ENCODE peak calls at places on chromosome 19, in eight cellular contexts. L is dorsolateral prefrontal cortex, N is brain microvascular endothelial cell, H is GM20000, D is B cell, Y is mesothelial cell of epicardium, S is foreskin fibroblast, F is RWPE1. V is an unnamed sample.

GRCh38 chr19:46716672-46717033 is 261 bp downstream of the PRKD2 start:
- DNase-seq in L (no peak), D (no peak), N (no peak), Y (no peak), H (peak), S (no peak), F (peak), V (no peak)

GRCh38 chr19:30649934-30650614 is 277.9 kb downstream of the ZNF536 start:
- DNase-seq in D (no peak), L (no peak), H (peak), S (peak), F (peak), Y (no peak), N (peak), V (no peak)

GRCh38 chr19:39297931-39298634 is 1.9 kb downstream of the IFNL1 start:
- DNase-seq in F (no peak), H (no peak), L (no peak), D (no peak), S (no peak), Y (no peak), N (no peak), V (no peak)

GRCh38 chr19:50969413-50969760 is at the start of gene KLK6:
- DNase-seq in L (peak), H (no peak), S (no peak), D (no peak), N (no peak), Y (no peak), F (peak), V (peak)

GRCh38 chr19:49473868-49474544 is at the start of gene FLT3LG:
- DNase-seq in N (peak), L (peak), H (peak), D (peak), S (peak), F (peak), Y (peak), V (peak)

GRCh38 chr19:42092350-42092749 is 16.4 kb downstream of the ZNF574 start:
- DNase-seq in L (no peak), N (no peak), Y (no peak), F (peak), D (peak), S (no peak), H (peak), V (no peak)

GRCh38 chr19:57664269-57665127 is 4.2 kb upstream of the ZSCAN4 start:
- DNase-seq in Y (peak), L (peak), H (peak), F (peak), D (no peak), N (peak), S (peak), V (peak)

GRCh38 chr19:48926909-48927308 is 6.6 kb upstream of the DHDH start:
- DNase-seq in H (no peak), Y (no peak), S (peak), L (peak), F (peak), N (peak), D (no peak), V (no peak)

GRCh38 chr19:21604351-21604926 is 99.0 kb downstream of the ZNF429 start:
- DNase-seq in Y (no peak), D (no peak), H (peak), S (no peak), L (no peak), N (no peak), F (peak), V (no peak)

GRCh38 chr19:18675779-18676178 is 7.7 kb upstream of the CRTC1 start:
- DNase-seq in H (peak), L (no peak), D (no peak), Y (no peak), N (no peak), S (no peak), F (no peak), V (no peak)

GRCh38 chr19:4152241-4152998 is 1.0 kb upstream of the CREB3L3 start:
- DNase-seq in H (no peak), L (no peak), Y (no peak), S (no peak), N (no peak), D (no peak), F (no peak), V (no peak)

GRCh38 chr19:53780506-53780905 is 43.6 kb downstream of the NLRP12 start:
- DNase-seq in F (no peak), D (no peak), S (no peak), N (no peak), H (no peak), L (no peak), Y (no peak), V (no peak)

GRCh38 chr19:13861714-13862531 is 15.0 kb upstream of the NANOS3 start:
- DNase-seq in F (peak), S (peak), N (peak), Y (peak), D (peak), L (peak), H (peak), V (peak)

DNA sequence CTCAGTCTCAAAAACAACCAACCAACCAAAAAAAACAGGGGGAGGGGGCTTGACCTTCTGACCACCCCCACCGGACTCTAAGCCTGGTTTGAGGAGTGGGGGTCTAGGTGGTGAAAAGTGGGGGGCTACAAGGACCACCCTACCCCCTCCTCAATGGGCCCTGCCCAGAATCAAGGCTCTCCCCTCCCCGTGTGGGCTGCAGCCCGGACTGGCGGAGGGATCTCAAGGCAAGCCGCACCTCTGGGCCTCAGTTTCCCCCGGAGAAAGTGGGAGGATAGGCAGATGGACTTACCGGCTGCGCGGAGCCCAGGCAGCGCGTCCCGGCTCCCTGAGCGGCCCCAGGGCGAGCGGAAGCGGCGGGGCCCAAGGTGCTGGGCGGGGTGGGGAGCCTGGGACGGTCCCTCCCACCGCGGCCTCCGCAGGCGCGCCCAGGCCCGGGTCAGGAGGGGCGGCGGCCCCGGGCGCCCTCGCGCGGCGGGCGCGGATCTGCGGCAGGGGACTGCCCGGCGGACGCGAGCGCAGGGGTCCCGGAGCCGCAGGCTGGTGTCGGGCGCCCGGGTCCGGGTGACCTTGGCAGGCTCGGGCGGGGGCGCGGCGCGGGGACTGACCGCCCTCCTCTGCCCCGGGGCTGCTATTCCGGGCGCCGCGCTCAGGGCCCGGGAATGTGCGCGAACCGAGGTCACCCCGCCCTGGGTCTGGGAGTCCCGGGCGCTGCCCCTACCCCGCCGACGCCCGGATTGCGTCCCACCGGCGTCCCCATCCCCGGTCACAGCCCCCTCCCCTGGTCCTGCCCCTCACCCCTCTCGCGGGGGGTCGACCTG is at the start of gene ADAMTSL5:
- DNase-seq in Y (no peak), S (peak), N (no peak), F (peak), H (peak), L (no peak), D (no peak), V (no peak)
- TF ChIP-seq CTCF in Y (no peak), S (no peak), N (no peak), F (peak), H (peak), L (no peak), D (no peak), V (no peak)

DNA sequence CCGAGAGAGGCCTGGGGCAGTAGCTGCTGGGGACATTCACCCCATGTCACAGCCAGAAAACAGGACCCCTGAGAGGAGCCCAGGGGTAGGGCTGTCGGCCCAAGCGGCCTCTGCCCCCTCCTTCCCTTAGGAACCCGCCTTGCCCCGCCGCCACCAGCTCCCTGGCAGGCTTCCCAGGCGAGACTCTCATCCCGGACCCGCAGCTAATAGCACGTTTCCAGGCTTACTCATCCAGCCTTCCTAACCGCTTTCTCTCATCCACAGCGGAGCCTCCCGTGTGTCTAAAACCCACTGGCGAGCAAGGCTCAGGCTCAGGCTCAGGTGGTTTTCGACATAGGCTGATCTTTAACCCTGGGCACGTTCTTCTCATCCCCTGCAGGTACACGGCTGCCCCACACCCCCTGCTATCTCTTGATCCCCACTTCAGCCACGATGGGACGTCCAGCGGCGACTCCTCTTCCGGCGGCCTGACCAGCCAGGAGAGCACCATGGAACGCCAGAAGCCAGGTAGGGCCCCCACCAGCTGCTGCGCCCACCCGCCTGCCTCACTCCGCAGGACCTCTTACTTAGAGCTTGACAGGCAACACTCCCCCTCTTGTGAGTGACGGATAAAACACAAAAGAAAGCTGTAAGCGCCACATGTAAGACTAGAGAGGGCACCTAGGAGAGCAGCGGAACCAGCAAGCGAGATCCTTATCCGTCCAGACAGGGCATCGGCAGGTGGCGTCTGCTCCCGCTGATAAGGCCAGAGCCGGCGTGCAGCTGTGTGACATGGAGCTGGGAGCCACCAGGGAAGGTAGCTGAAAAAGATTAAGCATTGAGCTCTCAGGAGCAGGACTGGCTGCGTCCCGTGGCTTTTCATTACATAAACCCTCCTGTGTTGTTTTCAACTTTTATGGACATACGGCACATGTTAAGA is 71.3 kb downstream of the DPF1 start:
- DNase-seq in L (peak), D (no peak), Y (no peak), F (peak), S (no peak), H (no peak), N (peak), V (no peak)
- TF ChIP-seq CTCF in L (no peak), D (no peak), Y (no peak), F (no peak), S (no peak), H (no peak), N (no peak), V (no peak)

GRCh38 chr19:1424182-1424955 is 13.8 kb upstream of the RPS15 start:
- DNase-seq in F (no peak), D (no peak), S (no peak), N (no peak), L (no peak), Y (no peak), H (no peak), V (no peak)

GRCh38 chr19:1422360-1422759 is 15.0 kb downstream of the DAZAP1 start:
- DNase-seq in L (no peak), Y (no peak), F (no peak), H (no peak), D (no peak), N (no peak), S (no peak), V (no peak)

GRCh38 chr19:1421958-1422305 is 14.5 kb downstream of the DAZAP1 start:
- DNase-seq in H (no peak), S (no peak), F (no peak), N (no peak), D (no peak), L (no peak), Y (no peak), V (peak)

GRCh38 chr19:1423445-1424181 is 14.6 kb upstream of the RPS15 start:
- DNase-seq in L (no peak), Y (no peak), S (no peak), F (no peak), N (no peak), H (no peak), D (no peak), V (no peak)

DNA sequence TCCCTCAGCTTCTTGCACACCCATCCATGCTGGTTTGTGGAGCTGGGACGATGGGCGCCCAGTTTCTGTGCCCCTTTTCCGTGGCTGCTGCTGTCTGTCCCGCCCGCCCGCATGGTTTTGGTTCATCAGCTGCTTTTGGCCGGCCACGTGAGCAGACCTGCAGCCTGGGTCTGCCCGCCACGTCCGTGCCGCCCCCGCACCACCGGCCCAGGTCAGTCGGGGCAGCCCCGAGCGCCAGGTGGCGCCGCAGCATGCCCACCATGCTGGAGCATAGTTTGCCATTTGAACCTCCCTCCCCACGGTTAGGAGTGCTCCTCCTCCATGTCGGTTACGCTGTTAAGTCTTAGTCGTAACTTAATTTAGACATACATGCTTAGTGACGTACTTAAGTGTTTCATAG is 15.3 kb upstream of the RPS15 start:
- DNase-seq in N (no peak), H (no peak), F (no peak), L (no peak), D (no peak), Y (no peak), S (no peak), V (no peak)
- TF ChIP-seq CTCF in N (no peak), H (no peak), F (no peak), L (no peak), D (no peak), Y (no peak), S (no peak), V (no peak)

GRCh38 chr19:23851966-23852365 is 62.7 kb upstream of the ZNF726 start:
- DNase-seq in L (no peak), H (no peak), N (no peak), D (no peak), Y (no peak), S (no peak), F (no peak), V (no peak)

GRCh38 chr19:23855676-23856075 is 59.0 kb upstream of the ZNF726 start:
- DNase-seq in L (no peak), Y (no peak), H (no peak), S (no peak), N (no peak), F (no peak), D (no peak), V (no peak)
- TF ChIP-seq CTCF in L (no peak), Y (no peak), H (no peak), S (no peak), N (no peak), F (no peak), D (no peak), V (no peak)

GRCh38 chr19:36112678-36113077 is 1.7 kb downstream of the OVOL3 start:
- DNase-seq in H (no peak), F (no peak), D (no peak), Y (no peak), N (no peak), L (no peak), S (no peak), V (no peak)

GRCh38 chr19:36115453-36116343 is at the start of gene TBCB:
- DNase-seq in F (peak), D (peak), H (peak), Y (peak), S (no peak), L (no peak), N (peak), V (peak)

GRCh38 chr19:36114763-36115452 is at the start of gene POLR2I:
- DNase-seq in N (peak), Y (peak), D (peak), H (peak), L (peak), S (peak), F (peak), V (peak)

GRCh38 chr19:36113425-36113824 is 1.2 kb downstream of the POLR2I start:
- DNase-seq in H (no peak), L (no peak), D (no peak), N (no peak), Y (no peak), S (no peak), F (no peak), V (no peak)

GRCh38 chr19:36113895-36114762 is 546 bp downstream of the POLR2I start:
- DNase-seq in L (no peak), N (peak), H (peak), F (no peak), Y (no peak), D (no peak), S (peak), V (no peak)
- TF ChIP-seq CTCF in L (no peak), N (peak), H (no peak), F (no peak), Y (no peak), D (no peak), S (peak), V (no peak)

DNA sequence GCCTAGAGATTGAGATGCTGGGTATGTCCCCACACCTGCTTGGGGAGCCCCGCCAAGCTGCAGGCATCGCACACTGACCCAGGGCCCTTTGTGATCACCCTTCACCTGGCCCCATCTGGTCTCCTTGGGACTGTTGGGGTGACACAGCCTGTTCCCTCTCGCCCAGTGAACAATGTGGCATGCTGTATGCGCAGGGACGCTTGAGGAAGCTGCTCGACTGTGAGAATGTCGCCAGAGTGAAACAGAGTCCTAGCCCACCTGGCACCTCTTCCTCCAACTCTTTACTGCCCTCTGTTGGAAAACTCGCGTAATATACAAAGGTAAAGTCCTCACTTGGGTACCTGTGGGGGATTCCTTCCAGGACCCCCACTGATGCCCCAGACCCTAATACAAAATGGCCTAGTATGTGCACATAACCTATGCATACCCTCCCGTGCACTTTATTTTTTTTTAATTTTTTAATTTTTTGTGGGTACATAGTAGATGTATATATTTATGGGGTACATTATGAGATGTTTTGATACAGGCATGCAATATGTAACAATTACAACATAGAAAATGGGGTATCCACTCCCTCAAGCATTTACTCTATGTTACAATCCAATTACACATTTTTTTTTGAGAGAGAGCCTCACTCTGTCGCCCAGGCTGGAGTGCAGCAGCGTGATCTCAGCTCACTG is 9.0 kb downstream of the BLOC1S3 start:
- DNase-seq in S (no peak), F (peak), N (no peak), H (peak), D (peak), L (no peak), Y (no peak), V (no peak)
- TF ChIP-seq CTCF in S (peak), F (peak), N (peak), H (peak), D (peak), L (peak), Y (peak), V (peak)